ENCODE peak calls at places on chromosome 4, in six cellular contexts. Q is upper lobe of right lung; R is left ventricle myocardium superior; B is upper lobe of left lung; S is activated T-cell treated with anti-CD3 and anti-CD28 coated beads, Interleukin-2, amount 50 U/mL, for 4 hours; H is DND-41. X is an unnamed sample.

GRCh38 chr4:147025042-147025441 is 79.4 kb upstream of the TTC29 start:
- ATAC-seq in Q (no peak), R (no peak), B (no peak), S (no peak), H (no peak), X (no peak)

GRCh38 chr4:127523369-127523768 is 109.4 kb upstream of the INTU start:
- ATAC-seq in Q (no peak), R (no peak), B (no peak), S (no peak), H (no peak), X (no peak)

GRCh38 chr4:65604515-65604914 is 65.8 kb downstream of the EPHA5 start:
- ATAC-seq in Q (no peak), R (no peak), B (no peak), S (no peak), H (no peak), X (no peak)

GRCh38 chr4:726235-726787 is 20.7 kb downstream of the PCGF3 start:
- ATAC-seq in Q (no peak), R (peak), B (no peak), S (no peak), H (no peak), X (no peak)

GRCh38 chr4:125994024-125994423 is 679.3 kb downstream of the FAT4 start:
- ATAC-seq in Q (no peak), R (no peak), B (no peak), S (no peak), H (no peak), X (no peak)

GRCh38 chr4:86910820-86911684 is 18.8 kb upstream of the C4orf36 start:
- ATAC-seq in Q (no peak), R (no peak), B (no peak), S (no peak), H (no peak), X (no peak)

GRCh38 chr4:98283219-98284199 is 22.3 kb downstream of the RAP1GDS1 start:
- ATAC-seq in Q (no peak), R (no peak), B (no peak), S (peak), H (peak), X (no peak)

GRCh38 chr4:152112116-152112515 is 351.3 kb upstream of the GATB start:
- ATAC-seq in Q (peak), R (no peak), B (no peak), S (no peak), H (no peak), X (no peak)

GRCh38 chr4:38149472-38149871 is 189.3 kb downstream of the PTTG2 start:
- ATAC-seq in Q (peak), R (no peak), B (no peak), S (no peak), H (no peak), X (no peak)

GRCh38 chr4:56648245-56649151 is 32.6 kb downstream of the HOPX start:
- ATAC-seq in Q (no peak), R (no peak), B (no peak), S (peak), H (no peak), X (no peak)

GRCh38 chr4:100935090-100935489 is 412.2 kb downstream of the PPP3CA start:
- ATAC-seq in Q (no peak), R (no peak), B (no peak), S (no peak), H (no peak), X (no peak)

GRCh38 chr4:143692241-143692640 is 8.2 kb downstream of the FREM3 start:
- ATAC-seq in Q (no peak), R (no peak), B (no peak), S (no peak), H (no peak), X (no peak)

GRCh38 chr4:37924946-37925345 is 34.1 kb downstream of the TBC1D1 start:
- ATAC-seq in Q (no peak), R (peak), B (no peak), S (no peak), H (no peak), X (no peak)

GRCh38 chr4:126702747-126703146 is 930.0 kb upstream of the INTU start:
- ATAC-seq in Q (no peak), R (peak), B (no peak), S (no peak), H (no peak), X (no peak)

GRCh38 chr4:184416913-184417734 is 57.2 kb downstream of the IRF2 start:
- ATAC-seq in Q (peak), R (peak), B (no peak), S (peak), H (peak), X (peak)

GRCh38 chr4:176323511-176324160 is 3.9 kb downstream of the SPCS3 start:
- ATAC-seq in Q (no peak), R (no peak), B (no peak), S (no peak), H (no peak), X (no peak)

GRCh38 chr4:152459326-152459725 is 76.6 kb downstream of the FBXW7 start:
- ATAC-seq in Q (no peak), R (no peak), B (no peak), S (peak), H (peak), X (no peak)

GRCh38 chr4:26509681-26510333 is 19.5 kb upstream of the CCKAR start:
- ATAC-seq in Q (no peak), R (no peak), B (no peak), S (no peak), H (no peak), X (no peak)

GRCh38 chr4:77820836-77821561 is 1.8 kb upstream of the CNOT6L start:
- ATAC-seq in Q (no peak), R (no peak), B (no peak), S (no peak), H (no peak), X (no peak)

GRCh38 chr4:158374318-158374717 is 147.4 kb upstream of the RXFP1 start:
- ATAC-seq in Q (no peak), R (no peak), B (no peak), S (no peak), H (no peak), X (no peak)

GRCh38 chr4:56817840-56818491 is 3.5 kb downstream of the SPINK2 start:
- ATAC-seq in Q (no peak), R (no peak), B (no peak), S (peak), H (no peak), X (no peak)

GRCh38 chr4:77593993-77594392 is 11.6 kb upstream of the CXCL13 start:
- ATAC-seq in Q (no peak), R (no peak), B (no peak), S (no peak), H (no peak), X (no peak)

GRCh38 chr4:188839704-188840103 is 700.5 kb downstream of the TRIML1 start:
- ATAC-seq in Q (no peak), R (no peak), B (no peak), S (no peak), H (no peak), X (no peak)

GRCh38 chr4:32624943-32625603 is 1904.9 kb downstream of the PCDH7 start:
- ATAC-seq in Q (peak), R (peak), B (no peak), S (no peak), H (no peak), X (no peak)

X was measured in gastroesophageal sphincter.